ENCODE peak calls at places on chromosomes 1 and 21, in ten cellular contexts. H, E, A, Q, W, V, Y, D, S and M are unnamed samples.

GRCh38 chr21:27580276-27580675 is 613.4 kb upstream of the ADAMTS5 start:
- DNase-seq in H (no peak), E (no peak), A (no peak), Q (no peak), W (no peak), V (no peak), Y (no peak), D (peak), S (peak), M (peak)

GRCh38 chr1:12231276-12231595 is 1.4 kb downstream of the VPS13D start:
- DNase-seq in H (no peak), E (peak), A (no peak), Q (no peak), W (no peak), V (no peak), Y (no peak), D (peak), S (peak), M (peak)

GRCh38 chr1:171948491-171948890 is 107.2 kb downstream of the DNM3 start:
- DNase-seq in H (no peak), E (peak), A (no peak), Q (no peak), W (no peak), V (no peak), Y (no peak), D (peak), S (peak), M (no peak)

GRCh38 chr1:89603651-89604413 is 29.1 kb upstream of the LRRC8C start:
- DNase-seq in H (no peak), E (peak), A (peak), Q (no peak), W (no peak), V (no peak), Y (no peak), D (peak), S (peak), M (peak)

GRCh38 chr1:30879126-30879786 is 29.3 kb downstream of the SDC3 start:
- DNase-seq in H (peak), E (peak), A (no peak), Q (no peak), W (no peak), V (no peak), Y (peak), D (peak), S (no peak), M (no peak)

GRCh38 chr1:20711285-20712209 is 6.3 kb downstream of the KIF17 start:
- DNase-seq in H (no peak), E (no peak), A (no peak), Q (no peak), W (no peak), V (no peak), Y (no peak), D (no peak), S (no peak), M (no peak)

GRCh38 chr1:155607708-155608107 is 2.3 kb upstream of the MSTO1 start:
- DNase-seq in H (no peak), E (no peak), A (no peak), Q (no peak), W (no peak), V (no peak), Y (no peak), D (no peak), S (no peak), M (no peak)

GRCh38 chr1:63624911-63625310 is 31.7 kb downstream of the PGM1 start:
- DNase-seq in H (no peak), E (peak), A (no peak), Q (no peak), W (no peak), V (no peak), Y (no peak), D (no peak), S (peak), M (peak)